ENCODE peak calls at places on chromosome 17, in nine cellular contexts. S is esophagus squamous epithelium, Z is heart right ventricle, Y is uterus, J is PC-3, B is caudate nucleus, X is foreskin keratinocyte, G is tibial artery, K is stomach. N is an unnamed sample.

GRCh38 chr17:31721291-31722025 is 137.6 kb downstream of the COPRS start:
- DNase-seq in K (no peak), S (no peak), B (no peak), J (no peak), G (no peak), Z (no peak), Y (no peak), X (no peak), N (peak; percentile 33)

GRCh38 chr17:31754239-31754945 is 104.7 kb downstream of the COPRS start:
- DNase-seq in Y (no peak), K (no peak), B (no peak), G (no peak), X (peak; percentile 84), J (peak; percentile 50), S (no peak), Z (no peak), N (peak; percentile 79)

GRCh38 chr17:44850025-44850424 is 2.3 kb downstream of the HIGD1B start:
- DNase-seq in J (no peak), Z (no peak), S (no peak), B (no peak), G (no peak), K (no peak), Y (no peak), X (no peak), N (no peak)

GRCh38 chr17:73645050-73645871 is 1.0 kb upstream of the SDK2 start:
- DNase-seq in B (peak; percentile 51), X (no peak), J (no peak), G (no peak), Y (no peak), Z (peak; percentile 31), S (no peak), K (peak; percentile 25), N (peak; percentile 50)

GRCh38 chr17:49944451-49944850 is 24.5 kb upstream of the DLX4 start:
- DNase-seq in J (no peak), S (no peak), Y (no peak), K (no peak), B (no peak), G (no peak), X (no peak), Z (no peak), N (no peak)

GRCh38 chr17:47711366-47712099 is 17.6 kb downstream of the TBKBP1 start:
- DNase-seq in X (no peak), Y (no peak), B (no peak), S (no peak), K (no peak), G (no peak), J (no peak), Z (no peak), N (no peak)

GRCh38 chr17:3890082-3890892 is 2.6 kb downstream of the CAMKK1 start:
- DNase-seq in G (peak; percentile 98), J (peak; percentile 87), X (no peak), Y (peak; percentile 95), B (peak; percentile 38), K (peak; percentile 41), Z (peak; percentile 72), S (no peak), N (peak; percentile 98)

GRCh38 chr17:73410586-73411329 is 99.0 kb upstream of the CDC42EP4 start:
- DNase-seq in Y (no peak), B (no peak), X (no peak), S (no peak), J (no peak), K (no peak), G (no peak), Z (peak; percentile 45), N (no peak)

GRCh38 chr17:83152745-83153611 is 73.6 kb downstream of the METRNL start:
- DNase-seq in S (no peak), Z (peak; percentile 65), B (no peak), G (peak; percentile 80), Y (no peak), X (no peak), K (no peak), J (no peak), N (no peak)

GRCh38 chr17:63482509-63482908 is 5.6 kb downstream of the ACE start:
- DNase-seq in B (no peak), J (no peak), G (no peak), S (no peak), Y (no peak), Z (no peak), K (no peak), X (no peak), N (no peak)

GRCh38 chr17:63479495-63480184 is 2.8 kb downstream of the ACE start:
- DNase-seq in Y (no peak), X (no peak), J (no peak), Z (no peak), K (no peak), S (no peak), B (no peak), G (no peak), N (no peak)

GRCh38 chr17:63481488-63481870 is 4.6 kb downstream of the ACE start:
- DNase-seq in Y (no peak), Z (no peak), G (no peak), J (no peak), B (no peak), K (no peak), S (no peak), X (no peak), N (no peak)

GRCh38 chr17:63480192-63480784 is 3.4 kb downstream of the ACE start:
- DNase-seq in K (no peak), X (no peak), B (no peak), Z (no peak), J (no peak), G (no peak), Y (no peak), S (no peak), N (no peak)

GRCh38 chr17:63480826-63481487 is 4.1 kb downstream of the ACE start:
- DNase-seq in K (no peak), S (no peak), X (no peak), Y (no peak), B (no peak), Z (no peak), J (no peak), G (no peak), N (no peak)
- H3K27ac ChIP-seq in K (no peak overlapping the region), S (no peak overlapping the region), X (no peak overlapping the region), Y (no peak overlapping the region), B (no peak overlapping the region), Z (no peak overlapping the region), J (no peak overlapping the region), G (no peak overlapping the region), N (no peak overlapping the region)

DNA sequence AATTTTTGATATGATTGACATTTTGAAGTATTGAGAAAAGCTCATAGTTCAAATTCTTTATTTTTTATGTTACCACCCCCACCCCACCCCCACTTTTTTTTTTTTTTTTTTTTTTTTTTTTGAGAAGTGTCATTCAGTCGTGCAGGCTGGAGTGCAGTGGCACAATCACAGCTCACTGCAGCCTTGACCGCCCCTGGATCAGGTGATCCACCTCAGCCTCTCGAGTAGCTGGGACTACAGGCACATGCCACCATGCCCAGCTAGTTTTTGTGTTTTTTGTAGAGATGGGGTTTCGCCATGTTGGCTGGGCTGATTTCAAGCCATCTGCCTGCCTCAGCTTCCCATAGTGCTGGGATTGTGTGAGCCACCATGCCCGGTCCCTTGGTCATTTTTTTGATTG is 7.4 kb downstream of the TAF15 start:
- DNase-seq in K (no peak), Z (no peak), G (no peak), B (no peak), Y (no peak), J (no peak), S (no peak), X (no peak), N (no peak)
- H3K27ac ChIP-seq in K (no peak overlapping the region), Z (no peak overlapping the region), G (no peak overlapping the region), B (no peak overlapping the region), Y (no peak overlapping the region), J (no peak overlapping the region), S (no peak overlapping the region), X (no peak overlapping the region), N (no peak overlapping the region)

DNA sequence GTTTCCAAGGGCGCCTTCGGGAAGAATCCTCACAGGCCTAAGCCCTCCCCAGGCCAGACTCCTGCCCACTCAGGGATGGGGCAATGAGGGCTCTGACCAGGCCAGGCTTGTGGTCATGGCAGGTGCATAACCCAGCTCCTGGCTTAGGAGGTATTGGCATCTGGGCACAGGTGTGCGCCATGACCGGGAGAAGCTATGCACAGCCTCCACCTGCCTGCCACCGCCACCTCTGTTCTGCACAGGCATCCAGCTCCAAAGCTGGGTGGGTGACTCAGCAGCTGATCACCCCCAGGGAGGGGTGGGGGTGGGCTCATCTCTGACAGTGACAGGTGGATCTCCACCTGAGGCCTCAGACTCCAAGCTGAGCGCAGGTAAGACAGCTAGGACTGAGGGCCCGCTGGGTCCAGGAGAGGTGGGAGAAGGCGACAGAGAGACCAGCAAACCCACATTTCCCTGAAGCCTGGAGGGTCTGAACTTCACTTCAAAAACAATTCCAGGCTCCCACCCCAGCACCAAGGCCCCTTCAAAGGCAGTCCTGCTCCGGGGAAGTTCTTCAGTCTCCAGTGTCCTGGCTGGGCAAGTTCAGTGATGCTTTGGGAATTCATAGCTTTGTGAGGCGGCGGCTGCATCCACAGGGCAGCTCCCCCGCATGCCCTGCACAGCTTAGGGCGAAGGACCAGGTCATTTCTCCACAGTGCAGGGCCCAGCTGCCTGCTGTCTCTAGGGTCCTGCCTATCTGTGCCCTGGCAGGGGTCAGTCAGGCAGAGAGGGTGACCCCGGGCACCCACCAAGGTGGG is 121.6 kb upstream of the SMURF2 start:
- DNase-seq in B (peak; percentile 64), S (no peak), Z (no peak), X (no peak), G (peak; percentile 51), Y (no peak), K (no peak), J (no peak), N (no peak)
- H3K27ac ChIP-seq in B (peak overlapping the region; percentile 58), S (no peak overlapping the region), Z (no peak overlapping the region), X (no peak overlapping the region), G (no peak overlapping the region), Y (no peak overlapping the region), K (no peak overlapping the region), J (no peak overlapping the region), N (no peak overlapping the region)

GRCh38 chr17:78407387-78407990 is 29.0 kb downstream of the PGS1 start:
- DNase-seq in S (no peak), J (no peak), Y (no peak), X (no peak), G (no peak), K (no peak), Z (no peak), B (no peak), N (no peak)
- H3K27ac ChIP-seq in S (peak overlapping the region; percentile 19), J (no peak overlapping the region), Y (no peak overlapping the region), X (no peak overlapping the region), G (no peak overlapping the region), K (no peak overlapping the region), Z (no peak overlapping the region), B (no peak overlapping the region), N (no peak overlapping the region)

GRCh38 chr17:77602883-77603640 is 355.4 kb upstream of the TNRC6C start:
- DNase-seq in B (no peak), Z (no peak), G (peak; percentile 66), X (no peak), J (no peak), K (peak; percentile 15), S (no peak), Y (no peak), N (no peak)
- H3K27ac ChIP-seq in B (no peak overlapping the region), Z (peak overlapping the region; percentile 88), G (peak overlapping the region; percentile 91), X (no peak overlapping the region), J (no peak overlapping the region), K (peak overlapping the region; percentile 86), S (peak overlapping the region; percentile 89), Y (peak overlapping the region; percentile 82), N (peak overlapping the region; percentile 37)

GRCh38 chr17:20993863-20994778 is 48.7 kb downstream of the USP22 start:
- DNase-seq in Y (no peak), K (peak; percentile 68), S (no peak), G (peak; percentile 64), B (no peak), Z (no peak), J (no peak), X (no peak), N (no peak)
- H3K27ac ChIP-seq in Y (no peak overlapping the region), K (no peak overlapping the region), S (no peak overlapping the region), G (no peak overlapping the region), B (peak overlapping the region; percentile 95), Z (no peak overlapping the region), J (no peak overlapping the region), X (no peak overlapping the region), N (no peak overlapping the region)

N was measured in GM23248.